ENCODE peak calls at places on chromosomes 2 and 18, in nine cellular contexts. D, W, A, T, L, R, O, U and E are unnamed samples.

GRCh38 chr2:209771474-209772292 is at the start of gene UNC80:
- DNase-seq in O (no peak), A (peak), D (peak), U (peak), T (peak), L (peak), W (peak), R (no peak), E (no peak)

GRCh38 chr2:238415036-238415764 is 11.5 kb upstream of the ASB1 start:
- DNase-seq in L (no peak), D (no peak), A (no peak), R (peak), O (no peak), U (no peak), W (no peak), T (peak), E (peak)

GRCh38 chr2:218876562-218877219 is 4.0 kb upstream of the WNT10A start:
- DNase-seq in O (peak), D (peak), W (peak), R (peak), L (peak), U (peak), A (peak), T (peak), E (peak)

GRCh38 chr18:76620326-76620813 is 125.3 kb upstream of the ZNF516 start:
- DNase-seq in U (no peak), A (no peak), D (peak), L (peak), W (peak), R (peak), T (peak), O (peak), E (peak)

GRCh38 chr2:134539946-134540345 is 178.9 kb downstream of the TMEM163 start:
- DNase-seq in L (no peak), D (no peak), W (no peak), A (no peak), O (no peak), U (no peak), R (no peak), T (no peak), E (no peak)

GRCh38 chr18:3104190-3105054 is 91.5 kb upstream of the LPIN2 start:
- DNase-seq in D (no peak), W (no peak), R (no peak), U (peak), T (no peak), O (no peak), L (peak), A (no peak), E (no peak)

GRCh38 chr2:9518780-9519179 is 36.9 kb downstream of the ADAM17 start:
- DNase-seq in A (no peak), O (no peak), D (no peak), U (no peak), L (no peak), W (no peak), T (no peak), R (no peak), E (no peak)

GRCh38 chr2:26855516-26855915 is 7.6 kb downstream of the DPYSL5 start:
- DNase-seq in D (no peak), T (no peak), O (no peak), L (no peak), A (no peak), U (no peak), W (peak), R (no peak), E (no peak)

GRCh38 chr18:24792164-24792563 is 331.7 kb downstream of the HRH4 start:
- DNase-seq in U (no peak), D (peak), W (peak), T (peak), L (peak), O (no peak), A (no peak), R (no peak), E (no peak)

GRCh38 chr2:1731963-1732768 is 12.1 kb downstream of the PXDN start:
- DNase-seq in W (peak), R (no peak), O (no peak), A (peak), T (no peak), L (peak), D (peak), U (no peak), E (no peak)

GRCh38 chr2:226410212-226410611 is 389.4 kb downstream of the IRS1 start:
- DNase-seq in D (no peak), W (no peak), U (no peak), A (no peak), O (no peak), R (no peak), L (no peak), T (no peak), E (no peak)

GRCh38 chr18:56696966-56697365 is 45.8 kb downstream of the WDR7 start:
- DNase-seq in T (no peak), W (no peak), A (no peak), R (no peak), U (peak), D (no peak), L (peak), O (no peak), E (no peak)

GRCh38 chr18:64017870-64018269 is 48.0 kb downstream of the SERPINB8 start:
- DNase-seq in D (peak), W (peak), O (peak), R (peak), U (peak), L (peak), A (no peak), T (peak), E (peak)
- TF ChIP-seq EZH2phosphoT487 in D (no peak), W (no peak), O (no peak), R (no peak), U (no peak), L (no peak), A (no peak), T (no peak), E (no peak)

GRCh38 chr2:19195681-19196080 is 162.7 kb downstream of the OSR1 start:
- DNase-seq in W (no peak), T (no peak), L (no peak), O (no peak), R (no peak), D (no peak), U (no peak), A (no peak), E (no peak)
- TF ChIP-seq EZH2phosphoT487 in W (no peak), T (no peak), L (no peak), O (no peak), R (no peak), D (no peak), U (no peak), A (no peak), E (no peak)

DNA sequence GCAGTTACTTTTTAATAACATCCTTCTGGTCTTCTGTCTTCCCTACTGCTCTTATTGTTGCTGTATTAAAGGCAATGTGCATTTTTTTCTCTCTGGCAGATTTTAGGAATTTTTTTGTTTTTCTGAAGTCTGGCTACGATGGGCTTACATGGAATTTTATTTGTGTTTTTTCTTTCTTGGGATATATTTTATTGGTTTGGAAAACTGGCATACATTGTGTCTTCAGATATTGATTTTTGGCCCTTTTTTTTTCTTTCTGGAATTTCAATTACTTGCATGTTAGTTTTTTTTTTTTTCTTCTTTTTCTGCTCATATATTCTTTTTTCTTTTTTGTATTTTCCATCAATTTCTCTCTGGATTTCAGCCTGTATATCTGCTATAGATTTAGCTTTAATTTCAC is 442.1 kb upstream of the TRIB2 start:
- DNase-seq in A (no peak), W (no peak), R (no peak), T (no peak), L (no peak), O (no peak), U (no peak), D (no peak), E (no peak)
- TF ChIP-seq EZH2phosphoT487 in A (no peak), W (no peak), R (no peak), T (no peak), L (no peak), O (no peak), U (no peak), D (no peak), E (no peak)

GRCh38 chr2:220296174-220296573 is 668.7 kb downstream of the SLC4A3 start:
- DNase-seq in A (no peak), R (no peak), U (no peak), L (peak), O (no peak), T (peak), W (peak), D (no peak), E (no peak)
- TF ChIP-seq EZH2phosphoT487 in A (no peak), R (no peak), U (no peak), L (no peak), O (no peak), T (no peak), W (no peak), D (no peak), E (no peak)